ENCODE peak calls at places on chromosomes 2 and 18, in nine cellular contexts. X, B, Z, A, L, I, D, R and E are unnamed samples. For H3K36me3 and H3K27me3, the result is how much of the 10 kb centered on the place peaks cover.

GRCh38 chr2:124571836-124572235 is 546.7 kb downstream of the CNTNAP5 start:
- DNase-seq in B (no peak), L (no peak), R (no peak), X (no peak), D (no peak), Z (no peak), I (no peak), A (no peak), E (no peak)

GRCh38 chr2:7012141-7012809 is 95.1 kb downstream of the RNF144A start:
- DNase-seq in D (no peak), B (no peak), A (no peak), X (peak), I (no peak), R (peak), L (no peak), Z (no peak), E (no peak)

GRCh38 chr18:36934884-36935283 is 106.0 kb downstream of the KIAA1328 start:
- DNase-seq in X (no peak), L (no peak), B (no peak), A (peak), Z (no peak), I (no peak), R (peak), D (no peak), E (no peak)

GRCh38 chr2:137924019-137924418 is 40.3 kb upstream of the HNMT start:
- DNase-seq in D (no peak), L (no peak), Z (no peak), X (no peak), B (no peak), I (no peak), R (no peak), A (no peak), E (no peak)

GRCh38 chr2:183035298-183035953 is 2.8 kb downstream of the NCKAP1 start:
- DNase-seq in D (no peak), A (peak), I (peak), B (no peak), L (no peak), R (peak), X (no peak), Z (no peak), E (no peak)

GRCh38 chr2:10242451-10242850 is 60.3 kb upstream of the HPCAL1 start:
- DNase-seq in Z (no peak), R (no peak), X (no peak), B (no peak), D (no peak), L (peak), A (no peak), I (no peak), E (peak)

GRCh38 chr18:57095884-57096283 is 51.0 kb upstream of the BOD1L2 start:
- DNase-seq in D (no peak), Z (no peak), A (no peak), X (no peak), B (no peak), L (no peak), I (no peak), R (no peak), E (no peak)

GRCh38 chr18:63309422-63309821 is 10.1 kb downstream of the BCL2 start:
- DNase-seq in D (peak), L (no peak), X (no peak), I (no peak), Z (no peak), B (no peak), A (no peak), R (no peak), E (no peak)

GRCh38 chr2:88549616-88550292 is 77.5 kb downstream of the EIF2AK3 start:
- DNase-seq in X (no peak), R (no peak), D (no peak), B (no peak), A (no peak), Z (peak), I (no peak), L (no peak), E (no peak)

GRCh38 chr2:117330611-117331010 is 483.9 kb upstream of the DDX18 start:
- DNase-seq in B (no peak), Z (no peak), D (no peak), L (no peak), A (no peak), R (no peak), I (no peak), X (no peak), E (no peak)

GRCh38 chr2:187549193-187549592 is 5.0 kb downstream of the TFPI start:
- DNase-seq in D (no peak), A (no peak), X (no peak), B (no peak), Z (no peak), I (no peak), L (no peak), R (no peak), E (no peak)

GRCh38 chr2:40123321-40123720 is 328.6 kb downstream of the SLC8A1 start:
- DNase-seq in I (no peak), R (peak), L (no peak), B (no peak), D (no peak), X (no peak), Z (no peak), A (no peak), E (no peak)

GRCh38 chr2:150417278-150417677 is 70.2 kb downstream of the RND3 start:
- DNase-seq in B (no peak), Z (no peak), X (no peak), A (no peak), I (peak), D (no peak), R (no peak), L (no peak), E (no peak)

GRCh38 chr18:212780-213179 is 54.4 kb downstream of the USP14 start:
- DNase-seq in X (no peak), A (no peak), Z (no peak), D (no peak), B (no peak), R (no peak), L (no peak), I (no peak), E (no peak)

GRCh38 chr2:153416071-153416470 is 62.5 kb downstream of the RPRM start:
- DNase-seq in Z (no peak), A (no peak), L (no peak), D (no peak), X (no peak), R (peak), B (no peak), I (no peak), E (no peak)

GRCh38 chr2:106789185-106789584 is 96.8 kb downstream of the ST6GAL2 start:
- DNase-seq in B (no peak), L (no peak), R (no peak), X (no peak), A (no peak), I (peak), D (no peak), Z (no peak), E (no peak)

DNA sequence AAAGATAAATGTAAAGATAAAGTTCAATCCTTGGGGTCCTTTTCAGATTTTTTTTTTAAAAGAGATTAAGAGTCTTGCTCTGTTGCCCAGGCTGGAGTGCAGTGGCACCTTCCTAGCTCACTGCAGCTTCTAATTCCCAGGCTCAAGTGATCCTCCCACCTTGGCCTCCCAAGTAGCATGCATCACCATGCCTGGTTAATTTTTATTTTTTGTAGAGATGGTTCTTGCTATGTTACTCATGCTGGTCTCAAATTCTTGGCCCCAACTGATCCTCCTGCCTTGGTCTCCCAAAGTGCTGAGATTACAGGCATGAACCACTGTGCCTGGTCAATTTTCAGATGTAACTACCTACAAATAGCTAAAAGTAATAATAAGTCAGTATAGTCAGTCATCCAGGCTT is 21.1 kb downstream of the NFE2L2 start:
- DNase-seq in A (no peak), L (no peak), X (no peak), Z (no peak), B (no peak), R (no peak), I (no peak), D (no peak), E (no peak)
- H3K4me3 ChIP-seq in A (no peak), L (no peak), X (no peak), Z (no peak), B (no peak), R (no peak), I (no peak), D (no peak), E (no peak)

DNA sequence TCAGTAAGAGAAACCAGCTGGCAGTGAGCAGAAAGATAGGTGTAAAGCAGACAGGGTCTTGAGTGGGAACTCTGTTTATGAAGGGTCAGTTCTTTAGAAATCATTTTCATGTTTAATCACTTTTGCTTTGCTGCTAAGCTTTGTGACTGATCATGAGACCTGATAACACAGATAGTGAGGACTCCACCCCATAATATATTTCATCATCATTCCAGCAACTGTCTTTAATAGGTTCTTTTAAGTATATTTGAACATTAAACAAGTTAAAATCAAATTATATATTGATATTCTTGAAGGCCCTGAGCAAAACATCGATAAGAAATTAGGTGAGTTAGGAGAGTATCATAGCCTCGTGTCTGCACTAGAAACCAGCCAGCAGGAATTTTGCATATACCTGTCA is 31.7 kb downstream of the HADHB start:
- DNase-seq in D (no peak), A (no peak), B (no peak), I (no peak), L (no peak), R (no peak), X (no peak), Z (no peak), E (no peak)
- H3K36me3 ChIP-seq in D (under half), A (under half), B (under half), I (under half), L (under half), R (under half), X (half or more), Z (under half), E (under half)

DNA sequence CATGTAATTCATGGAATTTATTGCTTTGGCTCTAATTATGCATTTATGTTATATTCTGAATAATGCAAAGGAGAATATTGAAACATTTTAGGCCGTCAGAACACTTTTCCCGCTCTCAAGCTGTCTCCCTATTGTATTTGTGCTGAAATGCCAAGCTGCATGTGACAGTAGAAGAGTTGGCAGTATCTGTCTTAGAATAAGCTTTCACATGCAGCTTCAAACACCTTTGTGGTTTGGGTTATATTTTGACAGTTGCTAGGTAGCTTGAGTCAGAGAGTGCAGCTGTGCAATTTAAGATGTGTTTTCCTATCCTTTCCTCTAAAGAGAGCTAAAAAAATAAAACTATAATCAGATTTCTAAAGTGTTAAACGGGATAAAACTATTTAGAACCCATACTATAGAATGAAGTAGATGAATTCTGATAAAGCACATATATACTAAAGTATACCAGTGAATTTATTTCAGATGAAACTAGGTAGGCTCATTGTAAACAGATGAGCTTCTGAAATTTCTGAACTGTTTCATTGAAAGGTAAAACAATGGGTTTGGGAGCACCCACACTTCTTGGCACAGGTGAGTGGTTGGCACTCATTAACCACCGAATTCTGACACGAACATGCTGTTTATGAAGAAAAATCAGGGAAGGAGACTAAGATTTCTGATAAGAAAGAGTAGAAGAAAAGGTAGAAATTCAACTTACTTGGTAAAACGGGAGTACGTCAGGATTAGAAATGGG is 43.4 kb downstream of the PLCL1 start:
- DNase-seq in I (peak), X (no peak), B (no peak), L (no peak), Z (no peak), R (peak), A (peak), D (peak), E (no peak)
- H3K27me3 ChIP-seq in I (under half), X (under half), B (under half), L (under half), Z (under half), R (under half), A (under half), D (under half), E (under half)

GRCh38 chr2:21194828-21195227 is 71.1 kb downstream of the TDRD15 start:
- DNase-seq in R (no peak), Z (no peak), A (no peak), L (no peak), D (no peak), B (no peak), I (no peak), X (no peak), E (no peak)
- H3K4me3 ChIP-seq in R (no peak), Z (no peak), A (no peak), L (no peak), D (no peak), B (no peak), I (no peak), X (no peak), E (no peak)

DNA sequence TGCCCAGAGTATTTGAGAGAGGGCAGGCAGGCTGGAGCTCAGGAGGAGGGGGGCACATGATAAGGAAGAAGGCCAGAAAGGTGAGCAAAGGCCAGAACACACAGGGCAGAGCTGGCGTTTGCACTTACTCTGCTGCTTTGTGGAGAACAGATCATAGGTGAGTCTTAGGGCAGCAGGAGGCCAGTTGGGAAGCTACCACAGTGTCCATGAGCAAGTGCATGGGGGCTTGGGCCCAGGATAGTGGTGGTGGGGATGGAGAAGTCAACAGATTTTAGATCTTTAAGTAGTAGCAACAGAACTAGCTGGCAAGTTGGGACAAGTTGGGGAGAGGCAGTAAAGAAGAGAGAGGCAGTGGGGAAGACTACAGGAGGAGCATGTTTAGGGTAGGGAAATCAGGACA is 168.0 kb downstream of the ANTXR1 start:
- DNase-seq in A (no peak), R (no peak), D (no peak), L (no peak), I (no peak), Z (no peak), X (no peak), B (no peak), E (no peak)
- H3K36me3 ChIP-seq in A (under half), R (under half), D (under half), L (under half), I (under half), Z (under half), X (under half), B (under half), E (under half)